ENCODE peak calls at places on chromosomes 3 and 15, in four cellular contexts. C, D, J and O are unnamed samples.

GRCh38 chr15:66698318-66698961 is 3.6 kb upstream of the SMAD6 start:
- DNase-seq in D (no peak), J (peak; percentile 38), C (peak; percentile 88), O (peak; percentile 73)

GRCh38 chr3:193883551-193883950 is 252.4 kb upstream of the HES1 start:
- DNase-seq in C (peak; percentile 26), D (no peak), J (no peak), O (no peak)

GRCh38 chr3:30607032-30607833 is 832 bp downstream of the TGFBR2 start:
- DNase-seq in J (peak; percentile 69), D (peak; percentile 47), C (peak; percentile 68), O (no peak)

GRCh38 chr3:159839561-159840379 is 148.9 kb upstream of the IL12A start:
- DNase-seq in J (no peak), C (no peak), D (no peak), O (no peak)

GRCh38 chr3:60708191-60708975 is 542.9 kb downstream of the FHIT start:
- DNase-seq in C (peak; percentile 41), J (no peak), D (no peak), O (no peak)

GRCh38 chr3:24315991-24316390 is 178.7 kb downstream of the THRB start:
- DNase-seq in C (peak; percentile 30), D (no peak), J (no peak), O (no peak)

GRCh38 chr15:42726114-42726513 is 10.8 kb downstream of the CDAN1 start:
- DNase-seq in J (no peak), C (no peak), D (no peak), O (no peak)

GRCh38 chr3:132417695-132418520 is 606 bp downstream of the DNAJC13 start:
- DNase-seq in J (peak; percentile 81), C (peak; percentile 84), D (peak; percentile 38), O (peak; percentile 89)

GRCh38 chr15:44435893-44436667 is 8.7 kb downstream of the CTDSPL2 start:
- DNase-seq in C (no peak), D (no peak), J (no peak), O (no peak)

GRCh38 chr3:126197854-126198584 is 17.6 kb upstream of the ALDH1L1 start:
- DNase-seq in C (peak; percentile 80), J (peak; percentile 60), D (no peak), O (peak; percentile 86)

GRCh38 chr15:87710406-87710805 is 546.1 kb downstream of the NTRK3 start:
- DNase-seq in C (peak; percentile 66), J (no peak), D (no peak), O (no peak)

GRCh38 chr3:170057550-170057949 is 19.8 kb downstream of the GPR160 start:
- DNase-seq in D (no peak), C (no peak), J (no peak), O (no peak)
- H3K4me3 ChIP-seq in D (no peak overlapping the region), C (no peak overlapping the region), J (peak overlapping the region; percentile 23), O (peak overlapping the region; percentile 53)

DNA sequence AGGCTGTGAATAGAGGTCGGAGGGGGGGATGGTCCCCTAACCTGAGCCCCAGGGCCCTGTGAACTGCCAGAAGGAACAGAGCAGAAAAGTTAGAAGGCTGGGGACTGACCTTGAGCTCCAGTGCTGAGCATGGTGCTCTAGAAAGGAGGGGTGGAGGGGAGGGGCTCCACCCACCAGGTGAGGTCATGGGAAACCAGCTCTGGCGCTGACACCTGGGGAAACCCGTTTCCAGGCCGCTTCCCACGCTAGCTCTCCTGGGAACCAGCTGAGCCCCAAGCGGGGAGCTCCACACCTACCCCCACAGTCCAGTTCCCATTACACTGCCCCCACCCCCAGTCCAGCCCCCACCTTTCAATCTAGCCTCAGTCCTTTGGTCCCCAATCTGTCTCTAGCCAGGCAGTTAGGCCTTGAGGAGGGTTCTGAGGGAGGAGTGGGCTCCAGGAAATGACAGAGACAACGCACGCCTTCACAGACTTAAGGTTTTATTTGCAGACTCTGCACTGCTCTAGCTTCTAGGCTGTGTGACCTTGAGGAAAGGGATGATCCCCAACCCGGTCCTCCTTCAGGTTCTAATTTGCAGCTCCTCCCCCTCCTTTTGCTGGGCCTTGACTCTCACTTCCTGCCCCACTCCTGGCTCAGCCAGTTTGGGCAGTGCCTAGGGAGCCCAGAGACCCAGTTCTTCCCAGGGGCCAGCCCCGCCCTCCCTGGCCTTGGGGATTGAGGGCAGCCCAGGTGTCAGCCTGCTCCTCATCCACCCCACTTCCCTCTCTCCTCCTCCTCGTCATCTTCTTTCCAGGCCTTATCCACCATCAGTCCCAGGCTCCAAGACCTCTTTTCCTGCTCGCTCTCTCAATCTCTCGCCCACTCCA is 2.1 kb downstream of the RHOV start:
- DNase-seq in C (no peak), D (no peak), J (no peak), O (peak; percentile 46)
- H3K4me3 ChIP-seq in C (no peak overlapping the region), D (no peak overlapping the region), J (no peak overlapping the region), O (no peak overlapping the region)

GRCh38 chr15:50940506-50940905 is 32.0 kb downstream of the AP4E1 start:
- DNase-seq in J (no peak), D (no peak), C (peak; percentile 25), O (no peak)
- H3K4me3 ChIP-seq in J (no peak overlapping the region), D (no peak overlapping the region), C (no peak overlapping the region), O (no peak overlapping the region)

GRCh38 chr15:89745131-89745530 is 5.9 kb downstream of the MESP1 start:
- DNase-seq in J (no peak), C (no peak), D (no peak), O (no peak)
- H3K4me3 ChIP-seq in J (no peak overlapping the region), C (no peak overlapping the region), D (no peak overlapping the region), O (no peak overlapping the region)

GRCh38 chr3:153273217-153273616 is 111.2 kb downstream of the RAP2B start:
- DNase-seq in C (no peak), D (no peak), J (no peak), O (no peak)

GRCh38 chr3:153269730-153270129 is 107.7 kb downstream of the RAP2B start:
- DNase-seq in D (no peak), C (no peak), J (no peak), O (no peak)

GRCh38 chr3:153274521-153274920 is 112.5 kb downstream of the RAP2B start:
- DNase-seq in J (no peak), D (no peak), C (no peak), O (no peak)

GRCh38 chr3:153273767-153274443 is 111.9 kb downstream of the RAP2B start:
- DNase-seq in C (peak; percentile 61), J (no peak), D (no peak), O (no peak)

GRCh38 chr3:153268564-153269279 is 106.7 kb downstream of the RAP2B start:
- DNase-seq in J (no peak), D (no peak), C (no peak), O (no peak)
- H3K4me3 ChIP-seq in J (no peak overlapping the region), D (no peak overlapping the region), C (no peak overlapping the region), O (no peak overlapping the region)

GRCh38 chr15:64892850-64893403 is 18.8 kb upstream of the ANKDD1A start:
- DNase-seq in J (no peak), C (no peak), D (peak; percentile 21), O (no peak)

GRCh38 chr15:64896371-64897069 is 15.2 kb upstream of the ANKDD1A start:
- DNase-seq in J (no peak), D (no peak), C (no peak), O (no peak)

GRCh38 chr15:64893481-64894394 is 18.0 kb upstream of the ANKDD1A start:
- DNase-seq in C (peak; percentile 97), J (peak; percentile 100), D (peak; percentile 84), O (peak; percentile 98)

GRCh38 chr15:64895285-64896065 is 16.2 kb upstream of the ANKDD1A start:
- DNase-seq in C (peak; percentile 65), D (peak; percentile 20), J (peak; percentile 90), O (peak; percentile 90)

DNA sequence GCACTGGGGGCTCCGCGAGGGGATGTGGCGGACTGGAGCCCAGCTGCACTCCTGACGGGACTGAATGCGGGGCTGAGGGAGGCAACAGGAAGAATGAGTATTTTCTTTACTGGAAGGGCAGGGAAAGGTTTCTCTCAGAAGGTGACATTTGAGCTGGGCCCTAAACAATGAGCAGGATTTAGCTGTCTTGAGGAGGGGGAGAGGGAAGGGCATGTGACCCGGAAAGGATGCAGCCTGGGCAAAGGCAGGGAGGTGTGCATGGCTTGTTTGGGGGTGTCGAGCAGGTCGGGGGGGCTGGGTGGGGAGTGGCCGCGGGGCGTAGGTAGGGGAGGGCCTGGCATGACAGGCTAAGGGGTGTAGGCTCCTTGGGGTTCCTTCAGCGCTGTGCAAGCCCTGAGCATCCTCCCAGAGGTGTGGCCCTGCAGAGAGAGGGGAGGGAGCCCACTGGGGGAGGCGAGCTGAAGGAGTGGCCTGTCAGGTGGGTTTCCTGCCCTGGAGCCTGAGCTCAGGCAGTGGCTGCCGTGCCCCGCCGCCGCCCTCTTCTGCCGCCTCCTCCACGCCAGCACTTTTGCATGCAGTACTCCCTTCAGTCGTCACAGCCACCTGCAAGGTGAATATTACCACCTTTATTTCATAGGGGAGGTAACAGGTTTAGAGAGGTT is 17.2 kb upstream of the ANKDD1A start:
- DNase-seq in J (peak; percentile 98), D (peak; percentile 76), C (no peak), O (peak; percentile 80)
- H3K4me3 ChIP-seq in J (peak overlapping the region; percentile 72), D (peak overlapping the region; percentile 75), C (peak overlapping the region; percentile 4), O (peak overlapping the region; percentile 62)

GRCh38 chr3:49553320-49553689 is 972 bp upstream of the BSN start:
- DNase-seq in J (no peak), C (peak; percentile 55), D (no peak), O (no peak)
- H3K4me3 ChIP-seq in J (peak overlapping the region; percentile 84), C (peak overlapping the region; percentile 65), D (peak overlapping the region; percentile 85), O (peak overlapping the region; percentile 98)